ENCODE peak calls at places on chromosomes 11 and 22, in nine cellular contexts. One of them, this sample, is unnamed.

GRCh38 chr22:50008151-50009040 is 4.2 kb downstream of the IL17REL start:
- DNase-seq in transverse colon: peak
- DNase-seq in A549: no peak
- DNase-seq in HCT116: no peak
- DNase-seq in esophagus squamous epithelium: no peak
- DNase-seq in breast epithelium: no peak
- DNase-seq in body of pancreas: no peak
- DNase-seq in adrenal gland: no peak
- DNase-seq in IMR-90: no peak
- DNase-seq in this sample: no peak

GRCh38 chr11:116693206-116694016 is 79.4 kb downstream of the BUD13 start:
- DNase-seq in IMR-90: no peak
- DNase-seq in esophagus squamous epithelium: no peak
- DNase-seq in adrenal gland: peak
- DNase-seq in A549: no peak
- DNase-seq in HCT116: no peak
- DNase-seq in transverse colon: peak
- DNase-seq in breast epithelium: no peak
- DNase-seq in body of pancreas: peak
- DNase-seq in this sample: no peak

GRCh38 chr11:93221539-93221938 is 23.7 kb upstream of the SLC36A4 start:
- DNase-seq in esophagus squamous epithelium: no peak
- DNase-seq in adrenal gland: no peak
- DNase-seq in body of pancreas: no peak
- DNase-seq in HCT116: no peak
- DNase-seq in transverse colon: peak
- DNase-seq in breast epithelium: no peak
- DNase-seq in A549: no peak
- DNase-seq in IMR-90: no peak
- DNase-seq in this sample: no peak

GRCh38 chr22:40469181-40469580 is 98.8 kb downstream of the SGSM3 start:
- DNase-seq in transverse colon: no peak
- DNase-seq in body of pancreas: no peak
- DNase-seq in IMR-90: no peak
- DNase-seq in adrenal gland: no peak
- DNase-seq in breast epithelium: no peak
- DNase-seq in HCT116: no peak
- DNase-seq in A549: no peak
- DNase-seq in esophagus squamous epithelium: no peak
- DNase-seq in this sample: no peak

GRCh38 chr22:48396785-48397530 is 1430.7 kb downstream of the BRD1 start:
- DNase-seq in IMR-90: no peak
- DNase-seq in esophagus squamous epithelium: no peak
- DNase-seq in breast epithelium: no peak
- DNase-seq in HCT116: no peak
- DNase-seq in A549: no peak
- DNase-seq in body of pancreas: no peak
- DNase-seq in transverse colon: no peak
- DNase-seq in adrenal gland: peak
- DNase-seq in this sample: no peak

GRCh38 chr11:76236092-76237026 is 30.1 kb upstream of the WNT11 start:
- DNase-seq in esophagus squamous epithelium: no peak
- DNase-seq in breast epithelium: no peak
- DNase-seq in IMR-90: peak
- DNase-seq in adrenal gland: no peak
- DNase-seq in HCT116: peak
- DNase-seq in transverse colon: peak
- DNase-seq in A549: peak
- DNase-seq in body of pancreas: no peak
- DNase-seq in this sample: peak

GRCh38 chr22:48334971-48335370 is 1492.7 kb downstream of the BRD1 start:
- DNase-seq in IMR-90: no peak
- DNase-seq in A549: no peak
- DNase-seq in esophagus squamous epithelium: no peak
- DNase-seq in transverse colon: no peak
- DNase-seq in breast epithelium: no peak
- DNase-seq in HCT116: no peak
- DNase-seq in adrenal gland: no peak
- DNase-seq in body of pancreas: no peak
- DNase-seq in this sample: no peak

GRCh38 chr11:131099013-131099412 is 182.7 kb upstream of the SNX19 start:
- DNase-seq in A549: no peak
- DNase-seq in IMR-90: peak
- DNase-seq in breast epithelium: no peak
- DNase-seq in transverse colon: no peak
- DNase-seq in HCT116: no peak
- DNase-seq in body of pancreas: no peak
- DNase-seq in esophagus squamous epithelium: no peak
- DNase-seq in adrenal gland: no peak
- DNase-seq in this sample: no peak

GRCh38 chr11:2256293-2256913 is 14.0 kb downstream of the ASCL2 start:
- DNase-seq in HCT116: no peak
- DNase-seq in A549: no peak
- DNase-seq in esophagus squamous epithelium: no peak
- DNase-seq in breast epithelium: no peak
- DNase-seq in IMR-90: no peak
- DNase-seq in transverse colon: no peak
- DNase-seq in adrenal gland: no peak
- DNase-seq in body of pancreas: no peak
- DNase-seq in this sample: no peak

GRCh38 chr11:614091-614582 is 1.6 kb downstream of the IRF7 start:
- DNase-seq in HCT116: no peak
- DNase-seq in esophagus squamous epithelium: no peak
- DNase-seq in IMR-90: no peak
- DNase-seq in adrenal gland: peak
- DNase-seq in body of pancreas: no peak
- DNase-seq in breast epithelium: no peak
- DNase-seq in A549: no peak
- DNase-seq in transverse colon: peak
- DNase-seq in this sample: no peak

GRCh38 chr11:611001-611996 is 4.5 kb downstream of the IRF7 start:
- DNase-seq in esophagus squamous epithelium: no peak
- DNase-seq in breast epithelium: no peak
- DNase-seq in adrenal gland: no peak
- DNase-seq in IMR-90: no peak
- DNase-seq in A549: no peak
- DNase-seq in body of pancreas: no peak
- DNase-seq in HCT116: no peak
- DNase-seq in transverse colon: no peak
- DNase-seq in this sample: no peak

GRCh38 chr11:613369-613968 is 2.3 kb downstream of the IRF7 start:
- DNase-seq in esophagus squamous epithelium: peak
- DNase-seq in HCT116: peak
- DNase-seq in IMR-90: no peak
- DNase-seq in body of pancreas: peak
- DNase-seq in breast epithelium: peak
- DNase-seq in A549: peak
- DNase-seq in transverse colon: peak
- DNase-seq in adrenal gland: peak
- DNase-seq in this sample: peak

GRCh38 chr11:612961-613300 is 2.8 kb downstream of the IRF7 start:
- DNase-seq in adrenal gland: no peak
- DNase-seq in IMR-90: no peak
- DNase-seq in HCT116: no peak
- DNase-seq in body of pancreas: no peak
- DNase-seq in transverse colon: no peak
- DNase-seq in breast epithelium: no peak
- DNase-seq in esophagus squamous epithelium: no peak
- DNase-seq in A549: no peak
- DNase-seq in this sample: no peak

GRCh38 chr11:612201-612960 is 3.4 kb downstream of the IRF7 start:
- DNase-seq in adrenal gland: no peak
- DNase-seq in body of pancreas: no peak
- DNase-seq in transverse colon: peak
- DNase-seq in A549: peak
- DNase-seq in breast epithelium: no peak
- DNase-seq in HCT116: peak
- DNase-seq in esophagus squamous epithelium: no peak
- DNase-seq in IMR-90: peak
- DNase-seq in this sample: peak
- TF ChIP-seq POLR2A in adrenal gland: no peak
- TF ChIP-seq POLR2A in body of pancreas: no peak
- TF ChIP-seq POLR2A in transverse colon: no peak
- TF ChIP-seq POLR2A in A549: no peak
- TF ChIP-seq POLR2A in breast epithelium: no peak
- TF ChIP-seq POLR2A in HCT116: no peak
- TF ChIP-seq POLR2A in esophagus squamous epithelium: no peak
- TF ChIP-seq POLR2A in IMR-90: no peak
- TF ChIP-seq POLR2A in this sample: no peak

DNA sequence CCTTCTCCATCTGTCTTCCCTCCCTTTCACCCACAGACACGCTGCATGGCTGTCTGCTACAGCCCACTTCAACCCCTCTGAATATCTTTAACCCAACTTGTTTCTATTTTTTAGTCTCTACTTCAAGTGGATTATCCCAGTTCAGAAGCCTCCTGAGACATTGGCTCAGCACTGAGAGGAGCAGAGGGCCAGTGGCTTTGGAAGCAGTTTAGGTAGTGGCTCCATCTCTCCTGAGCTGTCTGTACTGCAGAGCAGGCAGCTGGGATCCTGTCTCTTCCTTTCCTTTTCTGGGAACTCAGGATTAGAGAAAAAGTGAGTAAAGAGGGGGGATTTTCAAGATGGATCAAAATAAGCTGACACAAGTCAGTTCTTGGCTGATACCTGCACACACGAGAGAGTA is 512.0 kb downstream of the OPCML start:
- DNase-seq in IMR-90: no peak
- DNase-seq in A549: no peak
- DNase-seq in breast epithelium: no peak
- DNase-seq in body of pancreas: no peak
- DNase-seq in adrenal gland: no peak
- DNase-seq in esophagus squamous epithelium: no peak
- DNase-seq in HCT116: no peak
- DNase-seq in transverse colon: no peak
- DNase-seq in this sample: no peak
- TF ChIP-seq POLR2A in IMR-90: no peak
- TF ChIP-seq POLR2A in A549: no peak
- TF ChIP-seq POLR2A in breast epithelium: no peak
- TF ChIP-seq POLR2A in body of pancreas: no peak
- TF ChIP-seq POLR2A in adrenal gland: no peak
- TF ChIP-seq POLR2A in esophagus squamous epithelium: no peak
- TF ChIP-seq POLR2A in HCT116: no peak
- TF ChIP-seq POLR2A in transverse colon: no peak
- TF ChIP-seq POLR2A in this sample: no peak

GRCh38 chr22:27919943-27920755 is 1.1 kb upstream of the PITPNB start:
- DNase-seq in A549: peak
- DNase-seq in transverse colon: no peak
- DNase-seq in esophagus squamous epithelium: no peak
- DNase-seq in breast epithelium: no peak
- DNase-seq in body of pancreas: peak
- DNase-seq in HCT116: no peak
- DNase-seq in adrenal gland: peak
- DNase-seq in IMR-90: peak
- DNase-seq in this sample: no peak

GRCh38 chr22:27919222-27919942 is at the start of gene PITPNB:
- DNase-seq in HCT116: peak
- DNase-seq in adrenal gland: peak
- DNase-seq in A549: peak
- DNase-seq in breast epithelium: peak
- DNase-seq in body of pancreas: peak
- DNase-seq in esophagus squamous epithelium: peak
- DNase-seq in IMR-90: peak
- DNase-seq in transverse colon: peak
- DNase-seq in this sample: peak

GRCh38 chr22:27913162-27913741 is 5.8 kb downstream of the PITPNB start:
- DNase-seq in HCT116: no peak
- DNase-seq in A549: no peak
- DNase-seq in IMR-90: peak
- DNase-seq in adrenal gland: no peak
- DNase-seq in esophagus squamous epithelium: no peak
- DNase-seq in transverse colon: no peak
- DNase-seq in body of pancreas: no peak
- DNase-seq in breast epithelium: no peak
- DNase-seq in this sample: peak

DNA sequence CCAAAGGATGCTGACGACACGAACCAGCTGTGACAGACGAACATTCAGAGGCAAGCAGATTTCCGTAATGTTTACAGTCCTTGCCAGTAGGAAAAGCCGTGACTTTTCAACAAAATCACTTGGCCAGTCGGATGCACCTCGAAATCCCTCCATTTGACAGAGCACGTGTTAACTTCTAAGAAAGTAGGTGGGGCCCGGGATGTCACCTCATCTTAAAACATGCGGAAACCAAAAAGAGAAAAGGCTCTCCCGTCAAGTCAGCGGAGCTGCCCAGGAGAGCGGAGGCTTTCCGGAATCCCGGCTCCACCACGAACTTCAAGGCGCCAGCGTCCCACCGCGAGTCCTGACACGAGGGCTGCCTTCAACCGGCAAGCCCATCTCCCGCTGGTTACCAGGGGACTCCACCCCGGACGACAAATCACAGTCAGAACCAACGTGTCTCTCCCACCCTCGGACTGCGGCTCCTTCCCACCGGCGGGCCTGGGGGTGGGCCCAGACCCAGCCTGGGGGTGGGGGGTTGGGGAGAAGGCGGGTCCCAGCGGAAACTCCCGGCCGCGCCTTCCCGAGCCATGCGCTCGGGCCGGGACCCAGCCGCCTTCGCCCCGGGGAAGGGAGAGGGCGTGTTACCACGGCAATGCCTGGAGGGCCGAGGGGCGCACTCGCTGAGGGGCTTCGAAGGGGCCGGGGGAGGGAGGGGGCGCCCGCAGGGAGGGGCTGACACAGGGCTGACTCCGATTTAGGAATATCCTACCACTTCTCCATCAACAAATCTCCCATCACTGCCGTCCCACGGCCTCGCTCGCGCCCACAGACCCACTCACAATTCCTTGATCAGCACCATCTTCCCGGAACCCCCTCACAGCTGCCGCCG is 470 bp downstream of the PITPNB start:
- DNase-seq in IMR-90: peak
- DNase-seq in HCT116: no peak
- DNase-seq in adrenal gland: peak
- DNase-seq in body of pancreas: peak
- DNase-seq in esophagus squamous epithelium: no peak
- DNase-seq in breast epithelium: peak
- DNase-seq in transverse colon: peak
- DNase-seq in A549: peak
- DNase-seq in this sample: peak
- TF ChIP-seq POLR2A in IMR-90: peak
- TF ChIP-seq POLR2A in HCT116: no peak
- TF ChIP-seq POLR2A in adrenal gland: no peak
- TF ChIP-seq POLR2A in body of pancreas: no peak
- TF ChIP-seq POLR2A in esophagus squamous epithelium: peak
- TF ChIP-seq POLR2A in breast epithelium: no peak
- TF ChIP-seq POLR2A in transverse colon: no peak
- TF ChIP-seq POLR2A in A549: peak
- TF ChIP-seq POLR2A in this sample: no peak

DNA sequence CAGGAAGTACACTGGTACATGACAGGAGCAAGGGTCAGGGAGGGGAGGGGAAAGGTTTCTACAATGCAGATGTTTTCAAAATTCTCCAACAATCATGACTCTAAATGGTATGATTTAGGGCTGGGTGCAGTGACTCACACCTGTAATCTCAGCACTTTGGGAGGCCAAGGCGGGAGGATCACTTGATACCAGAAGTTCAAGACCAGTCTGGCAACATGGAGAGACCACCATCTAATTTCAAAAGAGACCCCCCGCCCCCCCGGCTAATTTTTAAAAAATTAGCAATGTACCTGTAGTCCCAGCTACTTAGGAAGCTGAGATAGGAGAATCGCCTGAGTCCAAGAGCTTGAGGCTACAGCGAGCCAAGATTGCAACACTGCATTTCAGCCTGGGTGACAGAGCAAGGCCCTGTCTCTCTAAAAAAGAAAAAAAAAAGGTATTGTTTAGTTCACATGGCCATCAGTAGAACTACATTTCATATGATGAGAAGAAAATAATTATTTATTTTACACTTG is 15.9 kb upstream of the OLFML1 start:
- DNase-seq in IMR-90: no peak
- DNase-seq in esophagus squamous epithelium: no peak
- DNase-seq in body of pancreas: no peak
- DNase-seq in breast epithelium: no peak
- DNase-seq in A549: no peak
- DNase-seq in HCT116: no peak
- DNase-seq in adrenal gland: no peak
- DNase-seq in transverse colon: no peak
- DNase-seq in this sample: no peak
- TF ChIP-seq POLR2A in IMR-90: no peak
- TF ChIP-seq POLR2A in esophagus squamous epithelium: no peak
- TF ChIP-seq POLR2A in body of pancreas: no peak
- TF ChIP-seq POLR2A in breast epithelium: no peak
- TF ChIP-seq POLR2A in A549: no peak
- TF ChIP-seq POLR2A in HCT116: no peak
- TF ChIP-seq POLR2A in adrenal gland: no peak
- TF ChIP-seq POLR2A in transverse colon: no peak
- TF ChIP-seq POLR2A in this sample: no peak